ENCODE peak calls at places on chromosome X, in four cellular contexts. Y is GM12878, P is A549, K is K562. R is an unnamed sample.

GRCh38 chrX:47026198-47026597 is 52.0 kb upstream of the RGN start:
- DNase-seq in Y (no peak), P (no peak), K (no peak), R (no peak)

GRCh38 chrX:43720961-43721360 is 64.9 kb downstream of the MAOA start:
- DNase-seq in Y (no peak), P (no peak), K (no peak), R (no peak)

GRCh38 chrX:119636419-119636818 is 30.2 kb upstream of the NKRF start:
- DNase-seq in Y (peak; percentile 70), P (no peak), K (no peak), R (peak; percentile 23)

GRCh38 chrX:123648028-123648810 is 84.6 kb downstream of the THOC2 start:
- DNase-seq in Y (no peak), P (peak; percentile 83), K (no peak), R (no peak)

GRCh38 chrX:1248381-1249061 is 20.1 kb upstream of the CSF2RA start:
- DNase-seq in Y (no peak), P (peak; percentile 50), K (no peak), R (peak; percentile 40)

GRCh38 chrX:138794285-138794684 is 82.8 kb upstream of the FGF13 start:
- DNase-seq in Y (no peak), P (no peak), K (no peak), R (peak; percentile 2)

GRCh38 chrX:51144828-51145442 is 187.7 kb upstream of the NUDT10 start:
- DNase-seq in Y (peak; percentile 1), P (peak; percentile 40), K (peak; percentile 32), R (peak; percentile 36)

GRCh38 chrX:155819966-155820491 is 61.1 kb upstream of the VAMP7 start:
- DNase-seq in Y (peak; percentile 11), P (peak; percentile 82), K (peak; percentile 44), R (peak; percentile 73)

GRCh38 chrX:139120760-139121159 is 409.2 kb upstream of the FGF13 start:
- DNase-seq in Y (no peak), P (no peak), K (no peak), R (no peak)

GRCh38 chrX:121958886-121959285 is 911.5 kb downstream of the GLUD2 start:
- DNase-seq in Y (no peak), P (no peak), K (no peak), R (no peak)

GRCh38 chrX:41322821-41323603 is 10.9 kb upstream of the DDX3X start:
- DNase-seq in Y (no peak), P (no peak), K (no peak), R (no peak)

GRCh38 chrX:88604433-88605221 is 142.4 kb upstream of the CPXCR1 start:
- DNase-seq in Y (no peak), P (peak; percentile 32), K (no peak), R (no peak)
- TF ChIP-seq REST in Y (no peak), P (no peak), K (no peak), R (no peak)

GRCh38 chrX:20665441-20665840 is 398.7 kb upstream of the RPS6KA3 start:
- DNase-seq in Y (no peak), P (no peak), K (no peak), R (no peak)

GRCh38 chrX:20663287-20663686 is 396.6 kb upstream of the RPS6KA3 start:
- DNase-seq in Y (no peak), P (no peak), K (no peak), R (no peak)

GRCh38 chrX:20664774-20665173 is 398.1 kb upstream of the RPS6KA3 start:
- DNase-seq in Y (no peak), P (no peak), K (no peak), R (no peak)

GRCh38 chrX:20668550-20668949 is 401.8 kb upstream of the RPS6KA3 start:
- DNase-seq in Y (no peak), P (no peak), K (no peak), R (no peak)

GRCh38 chrX:20666316-20666715 is 399.6 kb upstream of the RPS6KA3 start:
- DNase-seq in Y (no peak), P (no peak), K (no peak), R (no peak)
- TF ChIP-seq REST in Y (no peak), P (no peak), K (no peak), R (no peak)

GRCh38 chrX:6226053-6226645 is 2.5 kb downstream of the NLGN4X start:
- DNase-seq in Y (no peak), P (no peak), K (no peak), R (no peak)

GRCh38 chrX:6227445-6227820 is 1.2 kb downstream of the NLGN4X start:
- DNase-seq in Y (no peak), P (no peak), K (no peak), R (no peak)

GRCh38 chrX:6226646-6227444 is 1.8 kb downstream of the NLGN4X start:
- DNase-seq in Y (no peak), P (no peak), K (no peak), R (no peak)

GRCh38 chrX:6223516-6223915 is 5.2 kb downstream of the NLGN4X start:
- DNase-seq in Y (no peak), P (no peak), K (no peak), R (no peak)

GRCh38 chrX:6225307-6226052 is 3.2 kb downstream of the NLGN4X start:
- DNase-seq in Y (no peak), P (no peak), K (no peak), R (no peak)
- TF ChIP-seq REST in Y (no peak), P (no peak), K (no peak), R (no peak)

DNA sequence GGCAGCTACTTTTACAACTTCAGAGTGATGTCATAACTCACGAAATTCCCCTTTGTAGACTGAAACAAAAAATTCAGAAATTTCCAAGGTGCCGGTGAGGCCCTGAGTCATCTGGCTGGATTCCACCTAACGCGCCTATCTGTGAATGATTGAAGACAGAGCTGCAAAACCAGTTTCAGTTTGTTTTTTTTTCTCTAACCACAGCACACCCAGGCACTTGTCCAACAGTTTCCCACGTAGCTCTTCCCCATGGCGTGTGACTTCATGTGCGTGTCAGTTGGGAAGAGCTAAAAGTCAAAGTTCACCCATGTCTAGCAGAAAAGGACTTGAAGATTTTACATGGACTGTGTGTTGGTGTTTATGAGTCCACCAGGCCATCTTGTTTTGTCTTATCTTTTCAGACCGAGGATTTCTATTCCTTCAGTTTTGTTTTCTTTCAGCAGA is 16.3 kb downstream of the TCEANC start:
- DNase-seq in Y (peak; percentile 89), P (peak; percentile 87), K (peak; percentile 49), R (peak; percentile 28)
- TF ChIP-seq REST in Y (no peak), P (no peak), K (no peak), R (no peak)

GRCh38 chrX:104929324-104929723 is 291.2 kb downstream of the TEX13A start:
- DNase-seq in Y (no peak), P (no peak), K (no peak), R (no peak)
- TF ChIP-seq REST in Y (no peak), P (no peak), K (no peak), R (no peak)

R was measured in HL-60.